ENCODE peak calls at places on chromosome 18, in six cellular contexts. E is RPMI7951; N is pancreas; I is lower lobe of right lung; W is activated CD4-positive, alpha-beta T cell treated with anti-CD3 and anti-CD28 coated beads for 48 hours; C is activated naive CD4-positive, alpha-beta T cell treated with anti-CD3 and anti-CD28 coated beads, Interleukin-2, amount 50 U/mL, for 72 hours. L is an unnamed sample.

GRCh38 chr18:78727057-78727739 is 252.4 kb upstream of the SALL3 start:
- DNase-seq in I (no peak), W (no peak), N (no peak), E (no peak), C (no peak), L (no peak)

GRCh38 chr18:10524507-10525425 is 1.1 kb upstream of the NAPG start:
- DNase-seq in E (peak), N (peak), C (no peak), W (peak), I (no peak), L (no peak)

GRCh38 chr18:1311376-1311775 is 406.7 kb downstream of the ADCYAP1 start:
- DNase-seq in E (no peak), I (no peak), C (no peak), N (no peak), W (no peak), L (no peak)

GRCh38 chr18:21164746-21165145 is 53.1 kb upstream of the ROCK1 start:
- DNase-seq in N (no peak), W (no peak), E (no peak), I (no peak), C (no peak), L (no peak)

GRCh38 chr18:62490967-62491366 is 31.9 kb upstream of the ZCCHC2 start:
- DNase-seq in E (no peak), N (no peak), I (no peak), W (no peak), C (no peak), L (no peak)

GRCh38 chr18:57210711-57211411 is 64.0 kb downstream of the BOD1L2 start:
- DNase-seq in N (no peak), C (no peak), W (no peak), I (no peak), E (peak), L (no peak)

GRCh38 chr18:26059357-26059756 is 31.1 kb downstream of the SS18 start:
- DNase-seq in E (no peak), W (no peak), I (no peak), N (no peak), C (no peak), L (no peak)

GRCh38 chr18:55982992-55983391 is 395.0 kb upstream of the TCF4 start:
- DNase-seq in E (peak), N (no peak), I (no peak), W (no peak), C (no peak), L (no peak)

GRCh38 chr18:50306944-50307343 is 19.5 kb upstream of the CXXC1 start:
- DNase-seq in N (no peak), C (no peak), E (peak), I (no peak), W (no peak), L (no peak)

GRCh38 chr18:11872479-11873136 is 21.4 kb downstream of the CHMP1B start:
- DNase-seq in E (peak), I (no peak), C (no peak), N (peak), W (no peak), L (no peak)

GRCh38 chr18:9366126-9366714 is 31.6 kb downstream of the TWSG1 start:
- DNase-seq in I (no peak), E (no peak), C (no peak), W (no peak), N (peak), L (no peak)

GRCh38 chr18:54280206-54280550 is 10.9 kb downstream of the POLI start:
- DNase-seq in N (no peak), C (no peak), I (no peak), E (peak), W (no peak), L (no peak)

GRCh38 chr18:22639026-22639463 is 221.3 kb upstream of the CTAGE1 start:
- DNase-seq in C (no peak), E (peak), I (no peak), N (no peak), W (no peak), L (no peak)

GRCh38 chr18:50869150-50869549 is 9.8 kb upstream of the ME2 start:
- DNase-seq in W (no peak), E (no peak), C (no peak), N (no peak), I (no peak), L (no peak)

GRCh38 chr18:24677011-24677410 is 216.6 kb downstream of the HRH4 start:
- DNase-seq in W (no peak), I (no peak), N (no peak), E (peak), C (no peak), L (no peak)

GRCh38 chr18:23053756-23054457 is 81.4 kb upstream of the CABLES1 start:
- DNase-seq in W (no peak), I (no peak), E (peak), C (no peak), N (peak), L (no peak)

GRCh38 chr18:48832961-48833700 is 117.6 kb downstream of the SMAD7 start:
- DNase-seq in I (peak), E (peak), N (peak), C (peak), W (no peak), L (peak)

GRCh38 chr18:41875094-41875780 is 79.8 kb upstream of the PIK3C3 start:
- DNase-seq in E (peak), I (no peak), C (no peak), W (no peak), N (no peak), L (no peak)

GRCh38 chr18:5294618-5295230 is 802 bp downstream of the ZBTB14 start:
- DNase-seq in C (peak), E (peak), W (peak), I (peak), N (no peak), L (peak)

GRCh38 chr18:29250843-29251242 is 1073.9 kb upstream of the CDH2 start:
- DNase-seq in C (no peak), I (no peak), N (no peak), W (no peak), E (no peak), L (no peak)

GRCh38 chr18:48942554-48943261 is 8.1 kb downstream of the SMAD7 start:
- DNase-seq in N (peak), I (no peak), E (peak), C (no peak), W (no peak), L (no peak)